ENCODE peak calls at places on chromosomes 7 and 10, in four cellular contexts. F is SK-N-SH, J is K562, U is A549. I is an unnamed sample.

GRCh38 chr7:97971120-97971989 is 18.6 kb downstream of the OCM2 start:
- DNase-seq in F (peak), J (peak), U (peak), I (peak)

GRCh38 chr7:12957487-12957886 is 270.1 kb downstream of the ARL4A start:
- DNase-seq in F (no peak), J (peak), U (no peak), I (no peak)

GRCh38 chr10:110488124-110488681 is 9.5 kb upstream of the DUSP5 start:
- DNase-seq in F (no peak), J (no peak), U (peak), I (no peak)

GRCh38 chr7:135536160-135536559 is 21.6 kb upstream of the NUP205 start:
- DNase-seq in F (no peak), J (no peak), U (peak), I (no peak)

GRCh38 chr7:7164590-7164989 is 17.8 kb upstream of the C1GALT1 start:
- DNase-seq in F (no peak), J (no peak), U (no peak), I (no peak)

GRCh38 chr7:85475071-85475470 is 288.2 kb upstream of the SEMA3D start:
- DNase-seq in F (no peak), J (no peak), U (no peak), I (no peak)

GRCh38 chr10:689433-690226 is at the start of gene DIP2C:
- DNase-seq in F (peak), J (no peak), U (peak), I (peak)

GRCh38 chr10:46068905-46069304 is 22.8 kb upstream of the MSMB start:
- DNase-seq in F (no peak), J (no peak), U (no peak), I (no peak)

GRCh38 chr10:65968871-65969270 is 957.0 kb upstream of the LRRTM3 start:
- DNase-seq in F (no peak), J (no peak), U (no peak), I (no peak)

GRCh38 chr10:118501171-118501570 is 94.3 kb downstream of the PRLHR start:
- DNase-seq in F (no peak), J (peak), U (no peak), I (no peak)

GRCh38 chr10:60433684-60434083 is 44.0 kb upstream of the ANK3 start:
- DNase-seq in F (no peak), J (no peak), U (no peak), I (no peak)

GRCh38 chr10:58919927-58920654 is 256.4 kb upstream of the PHYHIPL start:
- DNase-seq in F (no peak), J (no peak), U (peak), I (no peak)
- H3K27ac ChIP-seq in F (peak), J (no peak), U (peak), I (no peak)

DNA sequence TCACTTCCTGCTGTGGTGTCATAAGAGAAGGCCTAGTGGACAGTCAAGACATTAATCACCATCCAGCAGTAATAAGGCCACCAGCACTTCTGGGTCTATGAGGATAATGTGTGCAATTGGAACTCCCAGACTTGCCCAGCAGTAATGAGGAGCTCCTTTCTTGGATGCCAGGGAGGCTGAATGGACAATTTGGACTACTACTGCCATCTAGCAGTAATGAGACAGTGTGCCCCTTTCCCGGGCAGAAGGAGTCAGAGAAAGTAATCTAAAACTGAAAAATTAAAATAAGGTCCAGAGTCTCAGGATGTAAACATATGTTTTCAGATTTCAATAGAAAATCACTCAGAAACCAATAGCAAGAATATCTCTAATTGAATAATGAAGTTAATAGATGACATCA is 400.4 kb downstream of the CDC14C start:
- DNase-seq in F (no peak), J (no peak), U (peak), I (no peak)
- TF ChIP-seq CTCF in F (no peak), J (no peak), U (no peak), I (no peak)

DNA sequence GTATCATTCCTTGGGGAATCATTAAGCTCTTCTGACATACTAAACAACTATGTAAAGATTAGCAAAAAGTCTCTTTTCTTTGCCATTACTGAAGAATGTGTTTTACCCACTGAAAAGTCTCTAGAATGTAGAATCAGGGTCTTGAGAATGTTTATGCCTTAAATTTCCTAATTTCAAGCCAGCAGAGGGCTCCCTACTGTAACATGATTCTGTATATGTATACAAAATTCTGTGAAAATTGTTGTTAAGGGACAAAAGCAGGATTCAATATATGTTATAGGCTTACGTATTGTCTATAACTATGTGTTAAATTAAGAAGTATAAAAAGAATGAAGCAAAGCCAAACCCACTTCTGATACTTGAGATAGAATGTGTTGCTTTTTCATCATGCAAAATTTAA is 296.9 kb upstream of the DGKB start:
- DNase-seq in F (peak), J (no peak), U (peak), I (no peak)
- TF ChIP-seq EP300 in F (no peak), J (no peak), U (no peak), I (no peak)

DNA sequence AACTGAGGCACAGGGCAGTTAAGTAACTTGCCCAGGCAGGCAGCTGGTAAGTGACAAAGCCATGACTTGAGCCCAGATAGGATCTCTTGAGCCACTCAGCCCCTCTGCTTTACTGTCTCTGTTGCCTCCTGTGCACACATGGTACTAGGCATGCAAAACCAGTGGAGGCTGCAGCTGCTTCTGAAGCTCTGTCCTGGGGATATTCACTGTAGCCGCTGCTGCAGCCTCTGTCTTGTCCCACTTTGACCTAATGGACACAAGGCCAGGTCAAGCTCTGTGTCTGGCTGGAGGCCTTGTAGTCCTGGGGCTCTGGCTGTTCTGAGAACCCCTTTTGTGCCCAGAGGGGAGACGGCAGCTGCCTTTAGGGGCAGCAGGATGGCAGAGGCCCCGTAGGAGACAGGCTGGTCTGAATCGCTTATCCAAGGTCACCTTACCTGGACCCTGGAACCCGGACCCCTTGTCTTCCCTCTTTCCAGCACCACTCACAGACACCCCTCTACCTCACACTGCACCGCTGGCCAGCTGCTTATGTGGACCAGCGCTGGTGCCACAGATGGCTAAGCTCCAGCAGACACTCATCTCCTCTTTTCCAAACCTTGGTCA is 57.6 kb downstream of the TSPAN15 start:
- DNase-seq in F (peak), J (peak), U (no peak), I (no peak)
- H3K27ac ChIP-seq in F (no peak), J (no peak), U (no peak), I (no peak)

GRCh38 chr10:28679941-28680752 is 2.8 kb downstream of the BAMBI start:
- DNase-seq in F (peak), J (no peak), U (peak), I (no peak)
- TF ChIP-seq CTCF in F (peak), J (peak), U (peak), I (peak)